ENCODE peak calls at places on chromosome 10, in four cellular contexts. J is EH, Z is stromal cell of bone marrow, W is colonic mucosa. K is an unnamed sample.
A peak's percentile ranks its signal among the peaks of the same experiment; 100 is the strongest.

GRCh38 chr10:4771554-4772201 is 54.3 kb upstream of the AKR1E2 start:
- DNase-seq in W (no peak), Z (peak; percentile 65), J (peak; percentile 93), K (peak; percentile 74)

GRCh38 chr10:51918921-51919325 is 219.5 kb upstream of the CSTF2T start:
- DNase-seq in Z (no peak), J (no peak), W (no peak), K (no peak)

GRCh38 chr10:71623098-71623985 is 96.2 kb downstream of the C10orf105 start:
- DNase-seq in Z (no peak), J (peak; percentile 52), W (no peak), K (peak; percentile 59)

GRCh38 chr10:84925495-84925894 is 597.1 kb downstream of the CCSER2 start:
- DNase-seq in J (no peak), Z (no peak), W (no peak), K (no peak)

GRCh38 chr10:28217848-28218247 is 85.0 kb downstream of the MPP7 start:
- DNase-seq in Z (peak; percentile 59), J (peak; percentile 94), W (no peak), K (peak; percentile 62)

GRCh38 chr10:11439523-11440053 is 171.9 kb downstream of the USP6NL start:
- DNase-seq in W (no peak), J (no peak), Z (no peak), K (no peak)

GRCh38 chr10:13827418-13827817 is 240.7 kb downstream of the PRPF18 start:
- DNase-seq in W (no peak), Z (no peak), J (peak; percentile 72), K (no peak)

GRCh38 chr10:77961668-77962067 is 35.1 kb upstream of the DLG5 start:
- DNase-seq in Z (no peak), J (peak; percentile 16), W (no peak), K (no peak)

GRCh38 chr10:3877092-3878000 is 92.3 kb upstream of the KLF6 start:
- DNase-seq in J (peak; percentile 39), W (no peak), Z (no peak), K (peak; percentile 61)

GRCh38 chr10:74841265-74841973 is 15.0 kb downstream of the KAT6B start:
- DNase-seq in W (no peak), Z (no peak), J (peak; percentile 40), K (no peak)

GRCh38 chr10:119502214-119502613 is 40.3 kb downstream of the RGS10 start:
- DNase-seq in Z (no peak), W (no peak), J (no peak), K (no peak)

GRCh38 chr10:63713191-63714144 is 192.3 kb downstream of the REEP3 start:
- DNase-seq in W (peak; percentile 91), J (peak; percentile 41), Z (no peak), K (peak; percentile 59)

GRCh38 chr10:11409357-11409756 is 202.1 kb downstream of the USP6NL start:
- DNase-seq in Z (no peak), J (no peak), W (no peak), K (no peak)

GRCh38 chr10:79239930-79240713 is 107.1 kb upstream of the PPIF start:
- DNase-seq in J (peak; percentile 50), Z (no peak), W (no peak), K (no peak)

GRCh38 chr10:16182688-16183087 is 254.1 kb upstream of the PTER start:
- DNase-seq in J (no peak), W (no peak), Z (no peak), K (peak; percentile 79)

GRCh38 chr10:30231071-30231652 is 117.9 kb downstream of the MTPAP start:
- DNase-seq in W (no peak), Z (no peak), J (no peak), K (no peak)

GRCh38 chr10:96321822-96322221 is 17.6 kb downstream of the DNTT start:
- DNase-seq in J (no peak), Z (no peak), W (no peak), K (no peak)

GRCh38 chr10:119973261-119973660 is 80.7 kb downstream of the SEC23IP start:
- DNase-seq in J (peak; percentile 18), Z (no peak), W (no peak), K (peak; percentile 10)

GRCh38 chr10:75722609-75723008 is 291.2 kb downstream of the LRMDA start:
- DNase-seq in Z (no peak), J (no peak), W (no peak), K (no peak)

GRCh38 chr10:24858244-24858907 is 94.0 kb downstream of the PRTFDC1 start:
- DNase-seq in J (peak; percentile 63), Z (no peak), W (no peak), K (peak; percentile 77)